ENCODE peak calls at places on chromosome 16, in nine cellular contexts. R is transverse colon, M is body of pancreas, C is gastrocnemius medialis, F is IMR-90, V is stomach, E is prostate gland, B is Peyer's patch, K is uterus. I is an unnamed sample.
A peak's percentile ranks its signal among the peaks of the same experiment; 100 is the strongest.

GRCh38 chr16:59392911-59393310 is 658.8 kb upstream of the GOT2 start:
- DNase-seq in R (no peak), M (no peak), C (no peak), F (no peak), V (no peak), E (no peak), B (no peak), K (no peak), I (no peak)

GRCh38 chr16:19389246-19389645 is 28.4 kb upstream of the TMC5 start:
- DNase-seq in R (peak; percentile 84), M (peak; percentile 81), C (no peak), F (no peak), V (peak; percentile 83), E (peak; percentile 80), B (peak; percentile 83), K (no peak), I (no peak)

GRCh38 chr16:24858219-24859041 is 12.7 kb downstream of the SLC5A11 start:
- DNase-seq in R (peak; percentile 63), M (peak; percentile 58), C (no peak), F (peak; percentile 59), V (peak; percentile 39), E (no peak), B (peak; percentile 70), K (peak; percentile 31), I (peak; percentile 68)

GRCh38 chr16:69329369-69330285 is 761 bp downstream of the PDF start:
- DNase-seq in R (peak; percentile 39), M (peak; percentile 62), C (no peak), F (no peak), V (no peak), E (no peak), B (no peak), K (peak; percentile 17), I (no peak)

GRCh38 chr16:15950167-15950854 is 895 bp downstream of the ABCC1 start:
- DNase-seq in R (peak; percentile 36), M (peak; percentile 26), C (peak; percentile 39), F (peak; percentile 44), V (peak; percentile 28), E (peak; percentile 42), B (no peak), K (peak; percentile 22), I (no peak)

GRCh38 chr16:70553645-70554044 is 30.0 kb downstream of the SF3B3 start:
- DNase-seq in R (no peak), M (no peak), C (no peak), F (peak; percentile 94), V (no peak), E (no peak), B (no peak), K (no peak), I (no peak)

GRCh38 chr16:73356401-73357079 is 308.6 kb upstream of the ZFHX3 start:
- DNase-seq in R (no peak), M (no peak), C (no peak), F (no peak), V (no peak), E (no peak), B (no peak), K (no peak), I (no peak)

GRCh38 chr16:2691491-2692248 is 9.3 kb downstream of the KCTD5 start:
- DNase-seq in R (no peak), M (peak; percentile 80), C (peak; percentile 47), F (no peak), V (peak; percentile 80), E (no peak), B (no peak), K (no peak), I (peak; percentile 81)

GRCh38 chr16:88770459-88771293 is 14.3 kb downstream of the PIEZO1 start:
- DNase-seq in R (peak; percentile 75), M (peak; percentile 71), C (no peak), F (peak; percentile 87), V (peak; percentile 40), E (peak; percentile 70), B (peak; percentile 88), K (peak; percentile 66), I (peak; percentile 70)

GRCh38 chr16:88785106-88785924 is at the start of gene PIEZO1:
- DNase-seq in R (peak; percentile 84), M (peak; percentile 72), C (no peak), F (peak; percentile 52), V (peak; percentile 82), E (peak; percentile 61), B (peak; percentile 87), K (peak; percentile 80), I (peak; percentile 90)

GRCh38 chr16:72371307-72372081 is 199.5 kb upstream of the PMFBP1 start:
- DNase-seq in R (no peak), M (no peak), C (no peak), F (peak; percentile 25), V (no peak), E (no peak), B (no peak), K (no peak), I (no peak)

GRCh38 chr16:11893571-11893970 is 22.2 kb downstream of the GSPT1 start:
- DNase-seq in R (no peak), M (no peak), C (no peak), F (no peak), V (no peak), E (no peak), B (no peak), K (no peak), I (no peak)

GRCh38 chr16:66258916-66259845 is 107.3 kb upstream of the CDH5 start:
- DNase-seq in R (no peak), M (no peak), C (no peak), F (no peak), V (no peak), E (no peak), B (no peak), K (no peak), I (no peak)

GRCh38 chr16:72198021-72198420 is 26.1 kb upstream of the PMFBP1 start:
- DNase-seq in R (no peak), M (peak; percentile 61), C (peak; percentile 18), F (peak; percentile 80), V (no peak), E (no peak), B (no peak), K (no peak), I (no peak)

GRCh38 chr16:35797811-35798210 is 2338.4 kb downstream of the TP53TG3F start:
- DNase-seq in R (no peak), M (no peak), C (no peak), F (no peak), V (no peak), E (no peak), B (no peak), K (no peak), I (no peak)

GRCh38 chr16:35795361-35796029 is 2336.1 kb downstream of the TP53TG3F start:
- DNase-seq in R (no peak), M (no peak), C (no peak), F (no peak), V (no peak), E (no peak), B (no peak), K (no peak), I (no peak)

GRCh38 chr16:35788381-35788780 is 2329.0 kb downstream of the TP53TG3F start:
- DNase-seq in R (no peak), M (no peak), C (no peak), F (no peak), V (no peak), E (no peak), B (no peak), K (no peak), I (peak; percentile 22)

DNA sequence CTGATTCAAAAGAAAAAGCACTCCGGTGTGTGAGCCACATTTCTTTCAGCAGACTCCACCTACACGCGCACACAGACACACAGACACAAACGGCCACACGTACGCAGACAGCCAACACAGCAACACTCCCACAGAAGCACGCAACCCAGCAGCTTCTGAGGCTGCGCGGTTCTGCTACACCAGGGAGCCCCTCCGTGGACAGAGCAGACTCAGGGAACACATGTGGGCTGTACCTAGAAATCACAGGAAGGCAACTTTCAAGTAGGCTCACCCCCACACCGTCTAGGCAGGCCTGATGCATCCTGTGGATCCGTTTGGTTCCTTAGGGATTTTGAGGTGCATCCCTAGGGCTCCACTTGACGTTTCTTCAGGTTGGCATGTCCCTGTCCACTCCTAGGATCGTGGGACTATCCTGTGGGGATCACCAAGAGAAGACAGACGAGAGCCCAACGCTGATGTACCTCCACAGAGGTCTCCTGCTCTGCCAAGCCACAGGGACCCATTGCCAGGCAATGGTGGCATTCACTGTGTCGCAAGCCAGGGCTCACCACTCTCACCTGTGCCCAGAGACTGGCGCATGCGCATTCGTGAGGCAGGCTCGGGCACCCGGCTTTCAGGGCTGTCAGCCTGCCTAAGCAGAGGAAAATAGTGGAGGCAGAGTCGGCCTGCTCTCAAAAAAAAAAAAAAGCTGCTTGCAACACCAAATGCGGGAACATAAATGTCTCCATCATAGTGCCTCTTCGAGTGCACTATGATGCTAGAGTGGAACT is 2333.3 kb downstream of the TP53TG3F start:
- DNase-seq in R (no peak), M (no peak), C (no peak), F (no peak), V (no peak), E (no peak), B (no peak), K (no peak), I (no peak)
- H3K9me3 ChIP-seq in R (no peaks in the 10 kb centered on the region), M (no peaks in the 10 kb centered on the region), C (no peaks in the 10 kb centered on the region), F (peaks cover 47% of the 10 kb centered on the region), V (peaks cover 85% of the 10 kb centered on the region), E (no peaks in the 10 kb centered on the region), B (no peaks in the 10 kb centered on the region), K (no peaks in the 10 kb centered on the region), I (no peaks in the 10 kb centered on the region)

DNA sequence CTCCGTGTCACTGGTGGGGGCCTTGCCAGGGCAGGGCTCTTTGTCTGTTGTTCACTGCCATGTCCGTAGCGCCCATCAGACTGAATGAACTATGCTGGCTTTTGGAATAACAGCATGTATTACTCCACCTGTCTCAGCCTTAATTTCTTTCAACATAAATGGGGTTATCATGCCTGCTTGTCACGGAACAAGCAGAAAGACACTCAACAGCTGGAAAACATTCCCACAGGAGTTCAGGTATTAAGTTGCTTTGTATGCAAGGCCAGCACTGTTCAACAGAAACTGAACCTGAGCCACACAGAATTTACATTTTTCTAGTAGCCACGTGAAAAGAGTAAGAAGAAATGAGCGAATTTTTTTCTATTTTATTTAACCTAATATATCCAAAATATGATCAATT is 13.1 kb downstream of the PPL start:
- DNase-seq in R (no peak), M (no peak), C (no peak), F (no peak), V (no peak), E (no peak), B (no peak), K (no peak), I (no peak)
- H3K27ac ChIP-seq in R (no peak overlapping the region), M (no peak overlapping the region), C (no peak overlapping the region), F (no peak overlapping the region), V (no peak overlapping the region), E (peak overlapping the region; percentile 65), B (no peak overlapping the region), K (no peak overlapping the region), I (no peak overlapping the region)

GRCh38 chr16:27549857-27550581 is at the start of the genes GTF3C1 and KATNIP:
- DNase-seq in R (peak; percentile 100), M (peak; percentile 100), C (peak; percentile 99), F (peak; percentile 97), V (peak; percentile 100), E (peak; percentile 100), B (peak; percentile 100), K (peak; percentile 100), I (peak; percentile 100)
- TF ChIP-seq POLR2A in R (peak; percentile 81), M (peak; percentile 83), C (peak; percentile 82), F (peak; percentile 96), V (no peak), E (peak; percentile 78), B (peak; percentile 37), K (peak; percentile 76), I (peak; percentile 81)

DNA sequence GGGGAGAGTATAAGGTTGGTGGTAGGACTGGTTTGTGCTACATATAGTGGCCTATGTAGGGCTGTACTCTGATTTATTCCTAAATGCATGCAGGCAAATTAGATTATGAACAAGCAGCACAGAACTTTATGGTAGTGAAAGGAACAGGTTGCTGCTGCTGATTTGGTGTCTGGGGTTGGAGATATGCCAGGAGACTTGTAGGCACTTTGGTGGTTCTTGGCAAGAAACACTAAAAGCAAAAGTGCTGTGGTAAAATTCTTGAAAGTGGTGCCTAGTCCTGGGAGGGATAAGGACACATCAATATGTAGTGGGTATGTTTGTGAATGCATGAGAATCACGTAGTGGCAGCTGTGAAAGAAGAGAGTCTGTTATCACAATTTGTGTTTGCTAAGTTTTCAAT is 2126.0 kb downstream of the TP53TG3F start:
- DNase-seq in R (no peak), M (no peak), C (no peak), F (no peak), V (no peak), E (no peak), B (no peak), K (no peak), I (no peak)
- H3K9me3 ChIP-seq in R (no peaks in the 10 kb centered on the region), M (no peaks in the 10 kb centered on the region), C (no peaks in the 10 kb centered on the region), F (peaks cover 3% of the 10 kb centered on the region), V (peaks cover 22% of the 10 kb centered on the region), E (no peaks in the 10 kb centered on the region), B (no peaks in the 10 kb centered on the region), K (no peaks in the 10 kb centered on the region), I (no peaks in the 10 kb centered on the region)

I was measured in heart left ventricle.